ENCODE peak calls at places on chromosomes 3 and 15, in five cellular contexts. G, F, R, Q and P are unnamed samples. For H3K4me1, the result is how much of the 10 kb centered on the place peaks cover.

GRCh38 chr15:62026707-62027565 is 33.3 kb downstream of the VPS13C start:
- DNase-seq in F (no peak), G (no peak), Q (no peak), R (no peak), P (no peak)

GRCh38 chr3:180306691-180307090 is 270.0 kb upstream of the PEX5L start:
- DNase-seq in G (no peak), F (no peak), R (no peak), Q (no peak), P (no peak)

GRCh38 chr15:93467327-93467726 is 378.3 kb upstream of the RGMA start:
- DNase-seq in R (no peak), Q (peak), G (no peak), F (no peak), P (no peak)

GRCh38 chr3:128489860-128490649 is 2.9 kb downstream of the GATA2 start:
- DNase-seq in F (peak), G (peak), R (peak), Q (peak), P (peak)

GRCh38 chr15:27796405-27797085 is 302.6 kb downstream of the OCA2 start:
- DNase-seq in F (no peak), Q (no peak), G (no peak), R (no peak), P (no peak)

GRCh38 chr3:175270199-175270837 is 411.2 kb downstream of the NAALADL2 start:
- DNase-seq in G (peak), F (no peak), Q (no peak), R (no peak), P (no peak)

GRCh38 chr3:140342668-140343067 is 335.2 kb upstream of the TRIM42 start:
- DNase-seq in G (no peak), Q (no peak), F (no peak), R (no peak), P (no peak)

GRCh38 chr3:46215810-46216414 is 7.8 kb upstream of the CCR1 start:
- DNase-seq in R (no peak), Q (no peak), G (peak), F (no peak), P (no peak)

GRCh38 chr3:150722267-150722666 is 18.5 kb upstream of the ERICH6 start:
- DNase-seq in Q (no peak), G (no peak), R (no peak), F (no peak), P (no peak)

GRCh38 chr15:85312486-85312885 is 67.9 kb upstream of the AKAP13 start:
- DNase-seq in Q (no peak), R (no peak), F (peak), G (peak), P (no peak)

GRCh38 chr15:95584088-95584487 is 746.4 kb upstream of the NR2F2 start:
- DNase-seq in F (no peak), G (no peak), R (no peak), Q (no peak), P (no peak)

GRCh38 chr3:158711886-158712285 is 20.4 kb downstream of the RARRES1 start:
- DNase-seq in Q (no peak), G (peak), R (no peak), F (no peak), P (no peak)

GRCh38 chr3:177427096-177427495 is 229.8 kb upstream of the TBL1XR1 start:
- DNase-seq in F (no peak), Q (no peak), R (no peak), G (no peak), P (no peak)

GRCh38 chr15:84911879-84912660 is 27.6 kb downstream of the SLC28A1 start:
- DNase-seq in R (no peak), F (no peak), Q (peak), G (peak), P (no peak)

GRCh38 chr3:88318067-88318466 is 168.3 kb downstream of the C3orf38 start:
- DNase-seq in G (no peak), R (no peak), Q (no peak), F (no peak), P (no peak)

GRCh38 chr3:23743141-23743784 is 62.5 kb upstream of the UBE2E1 start:
- DNase-seq in F (peak), Q (no peak), R (peak), G (no peak), P (no peak)

GRCh38 chr15:91148243-91148642 is 48.2 kb downstream of the SV2B start:
- DNase-seq in F (no peak), R (no peak), G (no peak), Q (no peak), P (no peak)

GRCh38 chr3:114551770-114552526 is 258.1 kb downstream of the TIGIT start:
- DNase-seq in R (no peak), Q (peak), F (no peak), G (peak), P (no peak)

GRCh38 chr3:45590256-45590655 is 4.3 kb upstream of the LIMD1 start:
- DNase-seq in F (peak), R (peak), Q (no peak), G (no peak), P (no peak)

GRCh38 chr15:100141304-100142080 is 200.3 kb downstream of the ADAMTS17 start:
- DNase-seq in R (peak), F (no peak), G (peak), Q (no peak), P (no peak)

GRCh38 chr15:72272213-72272996 is at the start of gene PARP6:
- DNase-seq in F (peak), G (peak), R (peak), Q (peak), P (peak)

GRCh38 chr3:101466465-101467309 is 46.3 kb downstream of the SENP7 start:
- DNase-seq in Q (no peak), F (peak), G (peak), R (peak), P (peak)

GRCh38 chr15:80595391-80595790 is 99.7 kb upstream of the ABHD17C start:
- DNase-seq in R (no peak), Q (no peak), F (peak), G (peak), P (no peak)

GRCh38 chr3:141644931-141645330 is 93.2 kb upstream of the RNF7 start:
- DNase-seq in Q (peak), R (peak), G (peak), F (peak), P (peak)

GRCh38 chr3:120349819-120350125 is 618 bp upstream of the LRRC58 start:
- DNase-seq in G (no peak), R (no peak), Q (no peak), F (no peak), P (no peak)

GRCh38 chr3:28649266-28649665 is 300.6 kb upstream of the AZI2 start:
- DNase-seq in G (no peak), F (no peak), R (no peak), Q (no peak), P (no peak)

GRCh38 chr15:85500729-85501128 is 120.3 kb downstream of the AKAP13 start:
- DNase-seq in G (peak), R (no peak), F (no peak), Q (no peak), P (no peak)

GRCh38 chr15:69434236-69434635 is 18.4 kb upstream of the RPLP1 start:
- DNase-seq in G (no peak), Q (no peak), R (no peak), F (no peak), P (no peak)

GRCh38 chr15:36936652-36937051 is 163.7 kb downstream of the MEIS2 start:
- DNase-seq in F (no peak), G (peak), Q (no peak), R (no peak), P (no peak)

GRCh38 chr3:49180116-49180515 is 8.7 kb downstream of the KLHDC8B start:
- DNase-seq in F (no peak), G (no peak), Q (no peak), R (no peak), P (no peak)

GRCh38 chr15:22902578-22902977 is 64.1 kb downstream of the NIPA2 start:
- DNase-seq in G (no peak), R (no peak), F (peak), Q (no peak), P (no peak)

GRCh38 chr3:25120666-25121065 is 307.4 kb upstream of the RARB start:
- DNase-seq in R (no peak), G (no peak), F (no peak), Q (peak), P (no peak)

GRCh38 chr3:149969110-149969944 is 1.4 kb downstream of the PFN2 start:
- DNase-seq in Q (peak), R (no peak), F (peak), G (peak), P (no peak)

GRCh38 chr3:45105855-45106655 is 40.1 kb downstream of the CDCP1 start:
- DNase-seq in G (peak), R (no peak), F (no peak), Q (no peak), P (peak)

GRCh38 chr15:45021331-45021730 is 1.7 kb upstream of the SORD start:
- DNase-seq in F (no peak), R (no peak), Q (no peak), G (no peak), P (no peak)

GRCh38 chr15:45026646-45027045 is 3.7 kb downstream of the SORD start:
- DNase-seq in G (no peak), Q (no peak), F (no peak), R (no peak), P (no peak)

GRCh38 chr15:45027220-45027619 is 4.2 kb downstream of the SORD start:
- DNase-seq in Q (no peak), R (no peak), G (no peak), F (no peak), P (no peak)

GRCh38 chr15:45023659-45024320 is 795 bp downstream of the SORD start:
- DNase-seq in R (no peak), F (peak), Q (no peak), G (peak), P (no peak)

DNA sequence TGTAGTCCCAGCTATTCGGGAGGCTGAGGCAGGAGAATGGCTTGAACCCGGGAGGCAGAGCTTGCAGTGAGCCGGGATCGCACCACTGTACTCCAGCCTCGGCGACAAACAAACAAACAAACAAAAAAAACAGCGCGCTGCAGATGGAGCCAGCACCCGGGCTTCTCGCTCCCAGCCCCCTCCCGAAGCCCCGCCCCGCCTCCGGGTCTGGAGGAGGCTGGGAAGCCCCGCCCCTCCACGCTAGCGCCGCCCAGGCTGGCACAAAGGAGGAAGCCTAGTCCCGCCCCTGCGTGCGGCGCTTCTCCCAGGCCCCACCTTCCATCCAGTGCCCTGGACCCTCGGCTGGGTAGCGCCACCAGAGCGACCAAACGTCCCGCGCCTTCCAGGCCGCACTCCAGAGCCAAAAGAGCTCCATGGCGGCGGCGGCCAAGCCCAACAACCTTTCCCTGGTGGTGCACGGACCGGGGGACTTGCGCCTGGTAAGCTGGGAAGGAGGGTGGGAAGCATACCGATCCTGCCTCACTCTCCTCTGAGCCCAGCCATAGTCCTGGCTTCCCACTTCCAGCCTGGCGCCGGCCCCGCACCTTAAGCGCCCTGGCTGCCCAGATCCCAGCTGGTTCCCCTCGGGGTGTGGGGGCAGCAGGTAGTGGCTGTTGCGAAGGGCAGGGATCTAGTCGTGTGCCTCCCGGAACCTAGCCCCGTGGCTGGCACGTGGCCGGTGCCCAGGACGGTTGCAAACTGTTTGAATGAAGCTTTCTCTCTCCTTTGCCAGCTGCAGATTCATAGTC is at the start of gene SORD:
- DNase-seq in F (peak), R (peak), G (peak), Q (peak), P (peak)
- H3K4me1 ChIP-seq in F (under half), R (under half), G (under half), Q (under half), P (under half)

GRCh38 chr3:50649451-50649931 is 25.2 kb upstream of the DOCK3 start:
- DNase-seq in F (no peak), R (no peak), Q (peak), G (peak), P (no peak)
- H3K4me3 ChIP-seq in F (no peak), R (no peak), Q (no peak), G (no peak), P (no peak)

DNA sequence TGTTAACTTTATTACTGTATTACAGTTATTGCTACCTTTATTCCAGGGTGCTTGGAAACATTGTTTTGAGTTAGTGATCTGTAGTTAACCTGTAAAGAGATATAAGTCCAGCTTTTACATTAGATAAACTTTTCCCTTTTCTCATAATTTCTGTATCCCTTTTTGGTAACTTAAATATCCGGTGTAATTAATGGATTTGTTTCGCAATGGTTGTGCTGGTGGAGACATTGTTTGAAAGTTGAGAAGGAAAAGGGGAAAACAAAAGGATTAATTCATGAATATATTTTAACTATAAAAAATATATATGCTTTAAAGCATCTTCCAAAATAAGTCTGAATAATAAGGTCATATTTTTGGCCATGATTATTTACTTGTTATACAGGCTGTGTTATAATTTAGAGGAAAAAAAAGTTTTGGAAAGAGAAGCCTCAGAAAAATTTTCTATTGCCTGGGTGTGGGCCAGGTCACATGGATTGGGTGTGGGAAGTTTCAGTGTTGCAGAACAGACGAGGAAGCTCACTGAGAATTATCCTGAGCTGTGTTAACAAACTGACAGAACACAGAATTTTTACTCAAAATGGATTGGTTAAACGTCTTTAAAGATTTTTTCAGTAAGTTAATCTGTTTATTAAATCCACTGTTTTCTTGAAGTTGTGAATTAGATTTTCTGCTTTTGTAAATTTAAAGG is 27.7 kb upstream of the IL20RB start:
- DNase-seq in Q (peak), R (no peak), F (no peak), G (peak), P (no peak)
- H3K4me1 ChIP-seq in Q (under half), R (under half), F (under half), G (under half), P (under half)

GRCh38 chr3:153959321-153959717 is 161.9 kb upstream of the ARHGEF26 start:
- DNase-seq in Q (no peak), G (no peak), R (no peak), F (no peak), P (no peak)
- H3K4me3 ChIP-seq in Q (no peak), G (no peak), R (no peak), F (no peak), P (no peak)

GRCh38 chr3:121998030-121998580 is 23.9 kb downstream of the ILDR1 start:
- DNase-seq in Q (no peak), R (no peak), F (no peak), G (peak), P (no peak)
- H3K4me1 ChIP-seq in Q (under half), R (under half), F (under half), G (under half), P (under half)

DNA sequence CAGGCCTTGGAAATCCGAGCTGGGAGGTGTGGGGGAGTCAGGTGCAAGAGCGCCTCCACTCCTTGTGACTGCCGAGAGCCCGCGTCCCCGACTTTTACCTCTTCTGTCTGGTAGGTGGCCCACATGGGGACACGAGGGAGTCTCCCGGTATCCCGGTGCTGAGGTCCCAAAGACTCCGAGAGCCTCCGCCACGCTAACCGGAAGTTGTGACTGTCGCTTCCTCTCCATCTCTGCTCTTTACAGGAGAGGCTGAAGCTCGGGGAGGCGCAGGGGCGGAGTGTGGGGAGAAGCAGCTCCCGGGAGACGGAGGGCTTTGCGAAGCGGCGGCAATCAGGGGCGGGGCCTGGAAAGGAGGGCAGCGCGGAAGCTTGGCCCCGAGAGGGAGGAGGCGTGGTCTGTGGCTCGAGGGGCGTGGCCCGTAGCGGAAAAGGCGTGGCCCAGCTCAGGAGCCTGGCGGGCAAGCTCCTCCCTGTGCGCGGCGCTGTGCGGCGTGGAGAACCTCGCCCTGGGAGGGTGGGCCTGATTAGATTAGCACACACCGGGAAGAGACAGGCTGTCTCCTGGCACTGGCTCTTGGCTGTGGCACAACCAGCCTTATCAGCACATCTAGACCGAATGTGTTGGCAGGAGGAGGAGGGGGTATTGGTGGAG is 143.9 kb downstream of the GABRB3 start:
- DNase-seq in Q (peak), G (peak), F (peak), R (peak), P (no peak)
- H3K4me3 ChIP-seq in Q (no peak), G (peak), F (no peak), R (peak), P (no peak)

GRCh38 chr3:64681827-64682226 is 6.0 kb downstream of the ADAMTS9 start:
- DNase-seq in G (no peak), Q (no peak), R (no peak), F (peak), P (no peak)
- H3K4me1 ChIP-seq in G (under half), Q (under half), R (under half), F (under half), P (under half)

GRCh38 chr3:169243122-169243521 is 420.4 kb downstream of the MECOM start:
- DNase-seq in Q (no peak), R (no peak), G (peak), F (no peak), P (no peak)

GRCh38 chr3:169240786-169241486 is 422.6 kb downstream of the MECOM start:
- DNase-seq in R (no peak), F (no peak), G (no peak), Q (no peak), P (no peak)

GRCh38 chr3:169241575-169241927 is 422.0 kb downstream of the MECOM start:
- DNase-seq in F (no peak), R (no peak), Q (no peak), G (peak), P (no peak)

GRCh38 chr3:169243579-169243978 is 419.9 kb downstream of the MECOM start:
- DNase-seq in Q (no peak), F (no peak), G (no peak), R (no peak), P (no peak)

GRCh38 chr3:169241928-169242751 is 421.4 kb downstream of the MECOM start:
- DNase-seq in R (peak), Q (peak), F (peak), G (peak), P (no peak)
- H3K4me3 ChIP-seq in R (peak), Q (no peak), F (peak), G (peak), P (no peak)

DNA sequence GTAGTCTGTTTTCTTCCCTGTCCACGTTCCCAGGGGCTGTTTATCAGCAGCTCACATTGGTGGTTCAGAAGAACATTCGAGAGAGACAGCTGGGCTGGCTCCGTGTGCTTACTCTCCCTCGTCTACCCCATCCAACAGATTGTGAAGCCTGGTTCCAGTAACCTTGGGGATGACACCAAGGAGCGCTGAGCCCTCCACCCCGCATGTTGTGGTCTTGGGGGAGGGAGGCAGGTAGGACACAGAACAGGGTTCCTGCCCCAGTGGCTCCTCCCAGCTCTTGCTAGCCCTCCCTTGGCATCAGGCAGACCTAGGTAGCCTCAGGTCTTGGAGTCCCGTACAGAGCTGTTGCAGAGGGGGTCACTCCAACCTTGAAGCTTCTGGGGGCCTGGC is 33.1 kb downstream of the KLF13 start:
- DNase-seq in Q (no peak), R (no peak), G (no peak), F (no peak), P (no peak)
- H3K4me1 ChIP-seq in Q (half or more), R (half or more), G (half or more), F (under half), P (half or more)